ENCODE peak calls at places on chromosomes 4 and X, in four cellular contexts. V is GM23248, L is PC-3, J is neural progenitor cell. Z is an unnamed sample.

GRCh38 chr4:52052475-52052780 is 1.3 kb downstream of the SPATA18 start:
- DNase-seq in V (peak; percentile 43), J (no peak), L (no peak), Z (no peak)

GRCh38 chr4:156312261-156312847 is 358.7 kb upstream of the CTSO start:
- DNase-seq in L (no peak), J (no peak), V (peak; percentile 14), Z (no peak)

GRCh38 chrX:65667503-65668355 is at the start of gene MSN:
- DNase-seq in V (peak; percentile 79), J (peak; percentile 68), L (peak; percentile 66), Z (peak; percentile 70)

GRCh38 chrX:68440940-68441339 is 7.6 kb upstream of the OPHN1 start:
- DNase-seq in V (peak; percentile 42), J (no peak), L (peak; percentile 74), Z (no peak)

GRCh38 chrX:121579016-121579760 is 531.8 kb downstream of the GLUD2 start:
- DNase-seq in L (peak; percentile 57), V (peak; percentile 36), J (peak; percentile 45), Z (peak; percentile 77)

GRCh38 chr4:87009095-87009648 is 74.4 kb downstream of the AFF1 start:
- DNase-seq in V (no peak), L (no peak), J (no peak), Z (no peak)

GRCh38 chrX:22699591-22700091 is 300.1 kb upstream of the DDX53 start:
- DNase-seq in V (peak; percentile 87), L (peak; percentile 2), J (no peak), Z (no peak)

GRCh38 chr4:17103231-17103630 is 204.8 kb upstream of the LDB2 start:
- DNase-seq in V (peak; percentile 85), J (no peak), L (no peak), Z (no peak)

GRCh38 chr4:80362578-80363181 is 27.1 kb downstream of the CFAP299 start:
- DNase-seq in J (peak; percentile 79), V (peak; percentile 61), L (peak; percentile 70), Z (peak; percentile 16)

GRCh38 chr4:121938282-121939092 is 13.4 kb downstream of the TRPC3 start:
- DNase-seq in L (no peak), J (no peak), V (no peak), Z (no peak)

GRCh38 chr4:132313852-132314251 is 835.2 kb upstream of the PCDH10 start:
- DNase-seq in J (no peak), L (no peak), V (no peak), Z (no peak)

GRCh38 chrX:51694254-51694653 is 11.6 kb upstream of the CENPVL2 start:
- DNase-seq in J (no peak), V (no peak), L (no peak), Z (no peak)

GRCh38 chr4:404006-404405 is 66.4 kb downstream of the ZNF141 start:
- DNase-seq in L (no peak), V (no peak), J (no peak), Z (no peak)

GRCh38 chr4:22473268-22473667 is 42.6 kb downstream of the ADGRA3 start:
- DNase-seq in L (no peak), J (no peak), V (peak; percentile 71), Z (no peak)

GRCh38 chrX:17459008-17459407 is 84.0 kb downstream of the NHS start:
- DNase-seq in L (no peak), J (no peak), V (peak; percentile 70), Z (no peak)

GRCh38 chr4:115278830-115279229 is 165.4 kb upstream of the NDST4 start:
- DNase-seq in V (no peak), L (no peak), J (no peak), Z (no peak)

GRCh38 chrX:100615015-100615414 is 21.6 kb downstream of the TSPAN6 start:
- DNase-seq in L (peak; percentile 78), V (peak; percentile 70), J (peak; percentile 49), Z (peak; percentile 85)

GRCh38 chrX:51747671-51748070 is 4.4 kb downstream of the GSPT2 start:
- DNase-seq in V (no peak), J (no peak), L (no peak), Z (no peak)

GRCh38 chr4:83536649-83537352 is 893 bp downstream of the GPAT3 start:
- DNase-seq in V (peak; percentile 18), J (peak; percentile 21), L (no peak), Z (no peak)

GRCh38 chr4:54237770-54238169 is 8.7 kb downstream of the PDGFRA start:
- DNase-seq in J (no peak), V (no peak), L (no peak), Z (no peak)

GRCh38 chrX:48533165-48533564 is 6.3 kb upstream of the TBC1D25 start:
- DNase-seq in V (no peak), J (no peak), L (no peak), Z (no peak)

GRCh38 chr4:59535541-59535940 is 1664.6 kb upstream of the ADGRL3 start:
- DNase-seq in V (no peak), L (no peak), J (no peak), Z (no peak)

GRCh38 chrX:21487832-21488231 is 113.6 kb downstream of the CNKSR2 start:
- DNase-seq in J (peak; percentile 14), L (peak; percentile 78), V (no peak), Z (no peak)

GRCh38 chr4:61254406-61254805 is 54.3 kb downstream of the ADGRL3 start:
- DNase-seq in L (no peak), V (no peak), J (no peak), Z (no peak)

GRCh38 chrX:17497193-17497592 is 122.2 kb downstream of the NHS start:
- DNase-seq in J (no peak), V (peak; percentile 15), L (peak; percentile 53), Z (no peak)

GRCh38 chr4:8740666-8741395 is 130.8 kb downstream of the HMX1 start:
- DNase-seq in J (no peak), L (no peak), V (no peak), Z (no peak)

GRCh38 chrX:109793191-109793590 is 60.1 kb upstream of the ACSL4 start:
- DNase-seq in V (no peak), L (peak; percentile 76), J (no peak), Z (no peak)

GRCh38 chr4:155544547-155544946 is 122.1 kb upstream of the GUCY1A1 start:
- DNase-seq in J (no peak), L (no peak), V (no peak), Z (no peak)

GRCh38 chr4:86333236-86333635 is 26.6 kb downstream of the MAPK10 start:
- DNase-seq in L (no peak), J (no peak), V (peak; percentile 31), Z (no peak)

DNA sequence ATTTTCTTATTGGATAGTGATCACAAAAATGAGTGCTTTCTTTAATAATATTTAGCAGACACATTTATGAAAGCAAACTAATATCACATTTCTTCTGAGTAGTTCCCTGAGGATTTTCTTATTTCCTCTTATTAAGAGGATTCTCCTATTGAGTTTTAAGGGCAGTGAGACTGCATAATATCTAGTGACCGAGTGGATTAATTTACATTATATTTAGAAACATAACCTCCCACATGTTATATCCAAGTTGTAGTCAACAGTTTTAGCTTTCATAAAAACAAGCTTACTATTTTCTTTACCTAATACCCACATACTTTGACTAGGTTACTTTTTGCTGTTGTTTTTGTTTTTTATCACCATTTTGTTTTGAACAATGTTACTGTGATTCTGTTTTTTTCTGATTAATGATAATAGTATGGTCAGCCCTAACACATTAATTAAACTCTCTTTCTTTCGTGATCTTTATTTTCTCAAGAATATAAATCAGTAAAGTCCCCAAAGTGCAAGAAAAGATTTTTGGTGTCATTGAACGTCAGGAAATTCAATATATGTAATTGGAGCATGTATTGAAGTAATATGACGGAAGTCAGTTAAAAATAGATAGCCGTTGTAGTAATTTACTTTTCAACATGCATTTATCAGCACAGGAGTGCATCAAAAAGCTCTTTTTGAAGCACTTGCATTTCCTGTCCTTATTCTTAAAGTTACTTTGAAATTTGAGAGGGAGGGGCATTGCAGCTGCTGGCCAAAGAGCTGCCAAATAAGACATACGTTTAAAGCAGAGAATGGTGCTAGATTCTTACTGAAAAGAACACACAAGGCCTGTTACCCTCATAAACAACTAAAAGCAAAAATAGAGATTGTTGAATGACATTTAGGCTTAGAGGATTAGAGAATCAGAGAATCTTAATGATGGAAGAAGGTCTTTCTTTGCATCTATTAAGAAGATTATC is 25.2 kb downstream of the DDIT4L start:
- DNase-seq in V (no peak), L (no peak), J (no peak), Z (no peak)
- H3K9ac ChIP-seq in V (no peak overlapping the region), L (no peak overlapping the region), J (no peak overlapping the region), Z (no peak overlapping the region)

GRCh38 chr4:1766336-1767057 is 26.6 kb upstream of the FGFR3 start:
- DNase-seq in V (no peak), L (no peak), J (peak; percentile 74), Z (no peak)
- TF ChIP-seq EZH2 in V (no peak), L (no peak), J (no peak), Z (no peak)

GRCh38 chr4:38162240-38162784 is 202.1 kb downstream of the PTTG2 start:
- DNase-seq in L (peak; percentile 76), J (peak; percentile 60), V (peak; percentile 68), Z (no peak)
- H3F3A ChIP-seq in L (no peaks in the 10 kb centered on the region), J (peaks cover 7% of the 10 kb centered on the region), V (peaks cover 32% of the 10 kb centered on the region), Z (peaks cover 5% of the 10 kb centered on the region)

DNA sequence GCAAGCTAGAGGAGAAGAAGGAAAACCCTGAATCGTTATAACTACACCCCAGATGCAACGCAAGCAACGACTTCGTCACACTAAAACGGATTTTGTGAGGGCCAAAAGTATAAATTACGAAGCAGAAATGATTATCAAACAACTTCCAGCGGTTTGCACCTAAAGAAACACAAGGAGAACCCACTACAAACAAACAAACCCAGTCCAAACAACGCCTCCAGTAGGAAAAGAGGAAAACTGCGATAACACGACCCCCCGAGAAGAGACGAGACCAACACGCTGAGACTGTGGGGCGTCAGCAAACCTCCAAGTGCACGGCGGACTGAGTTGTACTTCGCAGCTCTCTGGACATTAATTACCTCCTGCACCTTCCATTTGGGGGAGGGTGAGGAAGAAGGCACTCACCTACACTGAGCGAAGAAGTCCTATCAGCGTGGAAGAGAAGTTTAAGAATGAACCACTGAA is at the start of gene MAB21L2:
- DNase-seq in V (no peak), J (peak; percentile 50), L (no peak), Z (no peak)
- H3K9ac ChIP-seq in V (no peak within 1 kb of the TSS), J (peak within 1 kb of the TSS; percentile 21), L (no peak within 1 kb of the TSS), Z (no peak within 1 kb of the TSS)

Z was measured in MM.1S.